ENCODE peak calls at places on chromosome 1, in five cellular contexts. N is upper lobe of right lung, M is A549, X is endodermal cell, G is adrenal gland. O is an unnamed sample. For H3K4me1, the result is how much of the 10 kb centered on the place peaks cover.

GRCh38 chr1:27045973-27046558 is 33.4 kb upstream of the TENT5B start:
- DNase-seq in N (peak), M (peak), X (peak), G (peak), O (no peak)

GRCh38 chr1:33420870-33421775 is 9.8 kb downstream of the PHC2 start:
- DNase-seq in N (no peak), M (no peak), X (no peak), G (no peak), O (no peak)

GRCh38 chr1:78565393-78565792 is 54.9 kb upstream of the IFI44L start:
- DNase-seq in N (no peak), M (no peak), X (no peak), G (no peak), O (no peak)

GRCh38 chr1:110927484-110928075 is 36.1 kb downstream of the LRIF1 start:
- DNase-seq in N (no peak), M (peak), X (peak), G (no peak), O (no peak)

GRCh38 chr1:47432071-47433036 is 5.5 kb upstream of the FOXD2 start:
- DNase-seq in N (peak), M (peak), X (peak), G (peak), O (peak)

GRCh38 chr1:32186077-32186476 is 6.6 kb downstream of the TXLNA start:
- DNase-seq in N (no peak), M (no peak), X (no peak), G (no peak), O (no peak)

GRCh38 chr1:42747125-42747524 is 7.1 kb upstream of the CLDN19 start:
- DNase-seq in N (no peak), M (no peak), X (peak), G (no peak), O (no peak)

GRCh38 chr1:79283451-79283850 is 276.9 kb upstream of the ADGRL4 start:
- DNase-seq in N (peak), M (no peak), X (no peak), G (no peak), O (no peak)

GRCh38 chr1:203289281-203289981 is 15.9 kb upstream of the BTG2 start:
- DNase-seq in N (peak), M (no peak), X (peak), G (peak), O (no peak)

GRCh38 chr1:170351368-170351946 is 180.5 kb upstream of the GORAB start:
- DNase-seq in N (no peak), M (no peak), X (no peak), G (no peak), O (no peak)

GRCh38 chr1:27643626-27644368 is 8.8 kb upstream of the FGR start:
- DNase-seq in N (no peak), M (peak), X (peak), G (peak), O (no peak)

GRCh38 chr1:207941664-207942063 is 30.7 kb upstream of the CD34 start:
- DNase-seq in N (peak), M (peak), X (no peak), G (peak), O (peak)

GRCh38 chr1:115379943-115380342 is 41.9 kb upstream of the NGF start:
- DNase-seq in N (no peak), M (no peak), X (no peak), G (no peak), O (no peak)

GRCh38 chr1:205447457-205448415 is 8.1 kb downstream of the BLACAT1 start:
- DNase-seq in N (no peak), M (no peak), X (peak), G (no peak), O (no peak)

GRCh38 chr1:230215049-230215448 is 148.0 kb downstream of the GALNT2 start:
- DNase-seq in N (no peak), M (peak), X (peak), G (peak), O (peak)

GRCh38 chr1:54331843-54332688 is 74.1 kb downstream of the SSBP3 start:
- DNase-seq in N (no peak), M (no peak), X (no peak), G (no peak), O (no peak)

GRCh38 chr1:56493826-56494225 is 85.5 kb downstream of the PLPP3 start:
- DNase-seq in N (no peak), M (no peak), X (no peak), G (no peak), O (no peak)

GRCh38 chr1:56489695-56490094 is 89.7 kb downstream of the PLPP3 start:
- DNase-seq in N (no peak), M (no peak), X (no peak), G (no peak), O (no peak)

GRCh38 chr1:56494306-56494705 is 85.1 kb downstream of the PLPP3 start:
- DNase-seq in N (no peak), M (no peak), X (peak), G (no peak), O (no peak)

GRCh38 chr1:56490619-56491018 is 88.7 kb downstream of the PLPP3 start:
- DNase-seq in N (no peak), M (no peak), X (no peak), G (no peak), O (no peak)

DNA sequence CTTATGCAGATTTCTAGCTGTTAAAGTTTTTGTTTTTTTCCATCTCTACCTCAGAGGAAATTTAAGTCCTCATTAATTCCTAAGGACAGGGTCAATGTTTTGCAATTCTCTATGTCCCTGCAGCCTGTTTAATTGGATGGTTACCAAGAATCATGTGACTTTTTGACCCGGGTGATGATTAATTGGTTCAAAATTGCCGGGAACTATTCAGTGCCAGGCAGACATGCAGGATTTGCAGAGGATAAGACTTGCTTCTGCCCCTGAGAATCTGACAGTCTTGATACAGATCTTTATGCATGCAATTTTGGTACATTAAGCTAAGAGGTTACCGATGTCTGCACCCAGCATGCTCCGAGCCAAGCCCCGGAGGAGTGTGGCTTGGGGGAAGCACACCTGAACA is 87.9 kb downstream of the PLPP3 start:
- DNase-seq in N (no peak), M (no peak), X (no peak), G (peak), O (no peak)
- H3K27ac ChIP-seq in N (no peak), M (no peak), X (no peak), G (peak), O (no peak)

GRCh38 chr1:160541622-160542302 is 18.7 kb upstream of the SLAMF6 start:
- DNase-seq in N (no peak), M (peak), X (no peak), G (no peak), O (no peak)

GRCh38 chr1:160540859-160541233 is 17.8 kb upstream of the SLAMF6 start:
- DNase-seq in N (no peak), M (no peak), X (no peak), G (no peak), O (no peak)

GRCh38 chr1:160544647-160545046 is 21.6 kb upstream of the SLAMF6 start:
- DNase-seq in N (no peak), M (peak), X (no peak), G (no peak), O (no peak)

GRCh38 chr1:160539896-160540858 is 17.1 kb upstream of the SLAMF6 start:
- DNase-seq in N (no peak), M (no peak), X (peak), G (no peak), O (no peak)

DNA sequence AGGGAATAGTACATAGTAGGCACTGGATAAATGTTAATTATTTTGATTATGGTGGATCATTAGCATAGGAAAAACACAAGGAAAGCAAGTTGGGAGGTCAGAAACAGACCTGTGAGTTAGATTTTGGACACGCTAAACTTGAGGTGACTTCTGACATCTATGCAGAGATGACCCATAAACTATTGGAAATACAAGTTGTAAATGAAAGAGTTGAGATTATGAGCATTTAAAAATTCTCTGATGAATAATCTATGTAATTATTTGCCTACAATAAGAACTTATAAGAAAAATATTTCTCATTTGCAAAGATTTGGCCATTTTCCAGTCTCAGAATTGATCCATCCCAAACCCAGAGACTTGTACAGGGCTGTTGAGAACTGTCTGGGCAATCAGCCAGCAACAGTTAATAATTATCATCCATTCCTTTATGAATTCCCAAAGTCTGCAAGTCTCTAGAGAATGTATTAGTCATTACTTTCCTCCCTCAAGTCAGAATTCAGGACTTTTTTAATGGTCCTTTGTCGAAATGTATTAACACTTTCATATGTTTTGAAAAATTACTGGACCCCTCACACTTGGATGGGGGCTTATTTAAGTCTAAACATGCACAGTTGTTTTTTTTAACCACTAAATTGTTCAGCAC is 19.4 kb upstream of the SLAMF6 start:
- DNase-seq in N (no peak), M (peak), X (no peak), G (no peak), O (no peak)
- H3K4me1 ChIP-seq in N (under half), M (under half), X (under half), G (under half), O (under half)

DNA sequence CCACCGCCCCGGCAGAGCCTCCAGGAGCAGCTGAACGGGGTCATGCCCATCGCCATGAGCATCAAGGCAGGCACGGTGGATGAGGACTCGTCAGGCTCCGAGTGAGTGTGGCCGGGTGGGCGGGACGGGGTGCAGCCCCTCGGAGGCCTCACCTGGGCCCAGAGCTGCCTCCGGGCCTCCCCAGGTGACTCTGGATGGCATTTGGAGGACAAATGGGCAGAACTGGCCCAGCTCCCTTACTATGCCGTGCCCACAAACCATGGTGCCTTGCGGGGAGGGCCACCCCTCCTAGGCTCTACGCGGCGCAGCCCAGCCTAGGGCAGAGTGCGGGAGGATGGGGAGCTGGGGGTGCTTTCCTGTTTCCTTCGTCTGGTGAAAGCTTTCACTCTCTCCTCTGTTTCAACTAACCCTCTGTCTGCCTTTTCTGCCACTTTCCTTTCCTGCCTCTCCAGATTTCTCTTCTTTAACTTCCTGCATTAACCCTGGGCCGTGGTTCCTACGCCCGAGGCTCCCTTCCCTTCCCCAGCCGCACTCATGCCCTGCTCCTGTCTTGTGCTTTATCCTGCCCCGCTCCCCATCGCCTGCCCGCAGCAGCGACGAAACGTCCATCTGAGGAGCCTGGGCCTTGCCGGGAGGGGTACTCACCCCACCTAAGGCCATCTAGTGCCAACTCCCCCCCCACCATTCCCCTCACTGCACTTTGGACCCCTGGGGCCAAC is 9.2 kb downstream of the PSRC1 start:
- DNase-seq in N (no peak), M (no peak), X (no peak), G (no peak), O (no peak)
- H3K27ac ChIP-seq in N (peak), M (peak), X (no peak), G (no peak), O (no peak)

GRCh38 chr1:209837671-209838070 is 9.9 kb downstream of the UTP25 start:
- DNase-seq in N (no peak), M (no peak), X (no peak), G (no peak), O (no peak)
- H3K4me1 ChIP-seq in N (under half), M (under half), X (under half), G (under half), O (under half)

GRCh38 chr1:52857443-52857842 is 14.9 kb downstream of the ZYG11A start:
- DNase-seq in N (no peak), M (no peak), X (no peak), G (no peak), O (no peak)

GRCh38 chr1:52867060-52867845 is 24.7 kb downstream of the ZYG11A start:
- DNase-seq in N (no peak), M (no peak), X (no peak), G (no peak), O (no peak)

DNA sequence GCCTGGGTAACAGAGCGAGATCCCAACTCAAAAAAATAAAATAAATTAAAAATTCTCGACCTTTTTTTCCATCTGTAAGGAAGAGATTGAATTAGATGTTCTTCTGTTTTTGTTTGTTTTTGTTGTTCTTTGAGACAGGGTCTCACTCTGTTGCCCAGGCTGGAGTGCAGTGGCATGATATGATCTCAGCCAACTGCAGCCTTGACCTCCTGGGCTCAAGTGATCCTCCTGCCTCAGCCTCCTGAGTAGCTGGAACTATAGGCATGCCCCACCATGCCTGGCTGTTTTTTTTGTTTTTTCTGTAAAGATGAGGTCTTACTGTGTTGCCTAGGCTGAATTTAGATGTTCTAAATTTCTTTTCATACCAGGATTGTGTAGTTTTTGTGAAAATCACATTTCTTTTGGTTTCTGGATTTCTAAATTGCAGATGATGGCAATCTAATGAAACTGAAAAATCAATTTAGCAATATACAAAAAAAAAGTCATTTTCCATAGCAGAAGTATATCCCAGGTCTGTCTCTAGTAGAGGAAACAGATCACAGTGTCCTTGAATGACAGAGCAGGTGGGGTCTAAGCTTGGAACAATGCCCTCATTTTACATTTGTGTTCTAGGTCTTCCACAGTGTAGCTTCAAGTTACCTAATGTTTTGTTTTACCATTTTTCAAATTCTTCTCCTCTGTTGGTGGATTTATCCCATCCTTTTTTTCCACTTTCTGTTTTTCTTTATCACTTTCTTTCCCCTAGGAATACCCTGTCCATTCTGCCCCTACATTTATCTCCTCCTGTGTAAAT is 20.3 kb downstream of the ZYG11A start:
- DNase-seq in N (no peak), M (no peak), X (no peak), G (no peak), O (no peak)
- H3K27ac ChIP-seq in N (no peak), M (no peak), X (no peak), G (no peak), O (no peak)

DNA sequence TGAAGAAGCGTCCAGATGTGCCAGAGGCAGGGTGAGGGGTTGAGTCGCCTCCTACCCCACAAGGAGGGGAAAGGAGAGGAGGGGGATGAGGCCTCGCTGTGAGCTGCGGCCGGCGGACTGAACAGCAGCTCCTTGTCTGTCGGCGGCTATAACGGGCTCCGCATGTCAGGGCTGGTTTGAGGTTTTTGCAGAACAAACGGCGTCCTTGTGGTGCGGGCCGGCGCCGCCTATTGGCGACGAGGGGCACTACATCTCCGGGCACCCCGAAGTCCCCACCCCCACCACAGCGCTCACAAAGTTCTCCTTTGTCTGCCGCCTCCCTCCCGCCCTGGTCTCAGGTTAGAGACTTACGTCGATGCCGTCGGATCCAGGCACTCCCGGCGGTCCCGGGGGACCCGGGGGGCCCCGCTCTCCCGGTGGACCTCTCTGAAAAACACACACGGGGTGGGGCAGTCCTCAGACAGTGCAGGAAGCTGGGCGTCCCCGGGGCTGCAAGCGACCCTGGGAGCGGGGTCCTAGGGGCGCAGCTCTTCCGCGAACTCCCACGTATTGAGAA is 1.8 kb downstream of the COL9A2 start:
- DNase-seq in N (peak), M (peak), X (peak), G (peak), O (peak)
- H3K4me1 ChIP-seq in N (under half), M (under half), X (under half), G (under half), O (under half)

GRCh38 chr1:165930961-165931360 is 103.5 kb downstream of the UCK2 start:
- DNase-seq in N (no peak), M (no peak), X (no peak), G (no peak), O (no peak)
- H3K27ac ChIP-seq in N (no peak), M (no peak), X (no peak), G (no peak), O (no peak)

GRCh38 chr1:31029031-31029430 is 36.5 kb downstream of the PUM1 start:
- DNase-seq in N (no peak), M (no peak), X (no peak), G (no peak), O (no peak)
- H3K4me1 ChIP-seq in N (half or more), M (half or more), X (under half), G (under half), O (under half)

GRCh38 chr1:107840746-107841145 is 124.2 kb downstream of the VAV3 start:
- DNase-seq in N (no peak), M (no peak), X (no peak), G (no peak), O (no peak)

GRCh38 chr1:107844009-107844408 is 121.0 kb downstream of the VAV3 start:
- DNase-seq in N (no peak), M (no peak), X (no peak), G (no peak), O (no peak)

GRCh38 chr1:107842241-107842640 is 122.7 kb downstream of the VAV3 start:
- DNase-seq in N (no peak), M (no peak), X (no peak), G (no peak), O (no peak)
- H3K27ac ChIP-seq in N (no peak), M (no peak), X (no peak), G (no peak), O (no peak)

DNA sequence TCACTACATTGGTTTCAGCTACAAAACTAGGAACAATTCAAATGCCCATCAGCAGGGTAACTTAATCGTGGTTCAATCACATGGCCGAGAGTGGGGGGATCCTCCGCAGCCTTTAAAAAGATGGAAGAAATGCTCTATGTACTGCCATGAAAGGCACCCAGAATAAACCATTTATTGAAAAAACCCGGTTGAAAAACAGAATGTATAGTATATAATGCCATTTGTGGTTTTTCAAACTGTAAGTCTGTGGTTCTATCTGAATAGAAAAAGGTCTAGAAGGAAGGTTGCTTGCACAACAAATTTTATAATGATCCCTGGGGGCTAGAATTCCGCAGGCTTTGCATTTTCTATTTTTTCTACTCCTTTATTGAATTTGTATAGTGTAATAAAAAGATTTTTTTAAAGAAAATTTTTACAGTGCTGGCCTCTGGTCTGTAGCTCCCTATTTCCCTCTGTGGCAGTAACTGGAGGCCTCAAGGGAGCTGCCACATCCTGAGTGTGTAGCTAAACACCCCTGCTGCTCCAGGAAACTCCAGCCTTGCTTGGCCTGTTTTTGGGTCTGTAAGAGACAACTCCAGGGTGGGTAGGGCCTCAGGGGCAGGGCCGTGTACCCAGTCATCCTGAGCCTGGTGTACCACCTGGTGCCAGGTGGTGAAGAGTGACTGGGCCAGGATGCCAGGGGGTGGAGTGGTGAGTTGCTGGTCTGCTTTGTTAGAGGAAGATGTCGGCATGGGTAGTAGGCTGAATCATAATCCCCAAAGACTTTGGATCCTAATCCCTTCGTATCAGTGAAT is 51.5 kb upstream of the EPS8L3 start:
- DNase-seq in N (no peak), M (no peak), X (peak), G (peak), O (no peak)
- H3K4me1 ChIP-seq in N (under half), M (under half), X (under half), G (under half), O (under half)